ENCODE peak calls at places on chromosome 1, in ten cellular contexts. Y is stomach, G is GM20000, F is Calu3, C is GM12865, J is AG09309, O is foreskin keratinocyte, S is lower lobe of right lung, N is colonic mucosa, W is tibial artery. K is an unnamed sample.

GRCh38 chr1:78003070-78003751 is 1.5 kb upstream of the DNAJB4 start:
- DNase-seq in Y (no peak), G (no peak), F (no peak), C (no peak), J (no peak), O (peak; percentile 22), S (no peak), N (no peak), W (no peak), K (no peak)

GRCh38 chr1:212827831-212828278 is 19.6 kb downstream of the SPATA45 start:
- DNase-seq in Y (no peak), G (no peak), F (no peak), C (no peak), J (no peak), O (no peak), S (no peak), N (peak; percentile 39), W (no peak), K (no peak)

GRCh38 chr1:16617101-16617727 is 3.9 kb upstream of the NBPF1 start:
- DNase-seq in Y (peak; percentile 33), G (peak; percentile 61), F (no peak), C (no peak), J (no peak), O (no peak), S (peak; percentile 50), N (peak; percentile 31), W (peak; percentile 73), K (no peak)

GRCh38 chr1:47561523-47562007 is 123.7 kb downstream of the FOXD2 start:
- DNase-seq in Y (no peak), G (no peak), F (no peak), C (no peak), J (no peak), O (peak; percentile 91), S (no peak), N (no peak), W (no peak), K (no peak)

GRCh38 chr1:55064071-55064581 is 24.8 kb downstream of the PCSK9 start:
- DNase-seq in Y (no peak), G (peak; percentile 16), F (no peak), C (peak; percentile 28), J (no peak), O (no peak), S (no peak), N (no peak), W (no peak), K (peak; percentile 29)

GRCh38 chr1:29789221-29789909 is 553.0 kb downstream of the PTPRU start:
- DNase-seq in Y (no peak), G (no peak), F (no peak), C (no peak), J (no peak), O (peak; percentile 35), S (no peak), N (peak; percentile 7), W (no peak), K (no peak)

GRCh38 chr1:7940745-7941436 is at the start of gene TNFRSF9:
- DNase-seq in Y (peak; percentile 29), G (peak; percentile 81), F (peak; percentile 64), C (peak; percentile 50), J (no peak), O (peak; percentile 31), S (peak; percentile 53), N (no peak), W (no peak), K (peak; percentile 76)

GRCh38 chr1:155947741-155948140 is 6.3 kb downstream of the RXFP4 start:
- DNase-seq in Y (no peak), G (no peak), F (no peak), C (no peak), J (no peak), O (no peak), S (no peak), N (no peak), W (no peak), K (no peak)

GRCh38 chr1:183370399-183371058 is 47.7 kb downstream of the NMNAT2 start:
- DNase-seq in Y (peak; percentile 70), G (no peak), F (peak; percentile 85), C (no peak), J (no peak), O (peak; percentile 10), S (peak; percentile 91), N (peak; percentile 72), W (no peak), K (no peak)

GRCh38 chr1:231919900-231920299 is 293.3 kb downstream of the DISC1 start:
- DNase-seq in Y (no peak), G (no peak), F (no peak), C (peak; percentile 43), J (no peak), O (no peak), S (no peak), N (no peak), W (no peak), K (no peak)

GRCh38 chr1:160219062-160219929 is 14.1 kb downstream of the PEA15 start:
- DNase-seq in Y (peak; percentile 45), G (no peak), F (peak; percentile 60), C (peak; percentile 29), J (peak; percentile 47), O (peak; percentile 77), S (no peak), N (peak; percentile 47), W (peak; percentile 78), K (no peak)

GRCh38 chr1:19390901-19391595 is 78.9 kb downstream of the SLC66A1 start:
- DNase-seq in Y (peak; percentile 62), G (peak; percentile 70), F (peak; percentile 11), C (peak; percentile 59), J (peak; percentile 78), O (no peak), S (no peak), N (peak; percentile 63), W (no peak), K (peak; percentile 77)
- TF ChIP-seq CTCF in Y (no peak), G (peak; percentile 64), F (peak; percentile 60), C (peak; percentile 68), J (peak; percentile 85), O (peak; percentile 79), S (peak; percentile 83), N (peak; percentile 63), W (peak; percentile 89), K (peak; percentile 72)

GRCh38 chr1:31598980-31599379 is 18.5 kb upstream of the HCRTR1 start:
- DNase-seq in Y (no peak), G (no peak), F (no peak), C (no peak), J (no peak), O (no peak), S (no peak), N (no peak), W (no peak), K (no peak)
- TF ChIP-seq CTCF in Y (no peak), G (no peak), F (no peak), C (no peak), J (no peak), O (no peak), S (no peak), N (no peak), W (no peak), K (no peak)

GRCh38 chr1:59291566-59291965 is 5.3 kb upstream of the FGGY start:
- DNase-seq in Y (no peak), G (no peak), F (no peak), C (no peak), J (no peak), O (no peak), S (no peak), N (no peak), W (no peak), K (no peak)
- TF ChIP-seq CTCF in Y (no peak), G (no peak), F (no peak), C (no peak), J (no peak), O (no peak), S (no peak), N (no peak), W (no peak), K (no peak)

DNA sequence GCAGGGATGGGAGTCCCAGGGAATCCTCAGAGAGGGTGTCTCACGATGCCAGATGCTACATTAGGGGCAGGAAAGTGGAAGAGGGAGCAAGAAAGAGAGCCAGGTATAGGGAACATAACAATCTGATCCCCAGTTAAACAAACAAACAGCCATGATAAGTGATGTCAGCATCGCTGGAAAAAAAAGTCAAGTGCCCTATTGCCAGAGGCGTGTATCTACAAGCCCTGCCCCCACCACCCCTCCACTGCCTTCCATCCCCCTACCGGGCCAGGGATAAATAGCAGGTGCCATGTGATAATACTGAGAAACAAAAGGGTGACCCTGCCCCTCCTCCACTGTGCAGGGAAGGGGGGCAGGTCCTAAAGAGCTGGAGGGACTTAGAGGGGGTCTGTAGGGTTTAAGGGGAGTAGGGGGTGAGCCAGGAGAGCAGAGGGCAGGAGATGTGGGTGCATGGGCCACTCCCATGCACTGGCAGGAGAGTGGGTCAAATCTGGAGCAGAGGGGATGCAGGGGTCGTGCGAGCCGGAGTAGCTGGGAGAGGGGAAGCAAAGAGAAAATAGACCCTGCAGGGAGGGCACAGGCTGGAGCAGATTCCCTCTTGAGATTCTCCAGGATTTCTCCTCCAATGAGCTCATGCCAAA is 3.4 kb downstream of the SLC26A9 start:
- DNase-seq in Y (peak; percentile 68), G (no peak), F (peak; percentile 63), C (no peak), J (no peak), O (no peak), S (peak; percentile 64), N (no peak), W (no peak), K (no peak)
- TF ChIP-seq CTCF in Y (no peak), G (no peak), F (peak; percentile 50), C (no peak), J (no peak), O (peak; percentile 27), S (peak; percentile 15), N (no peak), W (no peak), K (no peak)

GRCh38 chr1:51535006-51535592 is 16.0 kb upstream of the EPS15 start:
- DNase-seq in Y (peak; percentile 31), G (peak; percentile 55), F (peak; percentile 55), C (peak; percentile 72), J (peak; percentile 42), O (peak; percentile 45), S (no peak), N (peak; percentile 61), W (peak; percentile 71), K (no peak)

GRCh38 chr1:51541313-51542050 is 22.4 kb upstream of the EPS15 start:
- DNase-seq in Y (no peak), G (no peak), F (no peak), C (no peak), J (no peak), O (peak; percentile 54), S (no peak), N (no peak), W (no peak), K (no peak)

GRCh38 chr1:51534447-51534846 is 15.4 kb upstream of the EPS15 start:
- DNase-seq in Y (no peak), G (no peak), F (no peak), C (peak; percentile 50), J (no peak), O (no peak), S (no peak), N (no peak), W (no peak), K (no peak)

GRCh38 chr1:51532853-51533252 is 13.8 kb upstream of the EPS15 start:
- DNase-seq in Y (no peak), G (no peak), F (no peak), C (no peak), J (no peak), O (no peak), S (no peak), N (no peak), W (no peak), K (no peak)

DNA sequence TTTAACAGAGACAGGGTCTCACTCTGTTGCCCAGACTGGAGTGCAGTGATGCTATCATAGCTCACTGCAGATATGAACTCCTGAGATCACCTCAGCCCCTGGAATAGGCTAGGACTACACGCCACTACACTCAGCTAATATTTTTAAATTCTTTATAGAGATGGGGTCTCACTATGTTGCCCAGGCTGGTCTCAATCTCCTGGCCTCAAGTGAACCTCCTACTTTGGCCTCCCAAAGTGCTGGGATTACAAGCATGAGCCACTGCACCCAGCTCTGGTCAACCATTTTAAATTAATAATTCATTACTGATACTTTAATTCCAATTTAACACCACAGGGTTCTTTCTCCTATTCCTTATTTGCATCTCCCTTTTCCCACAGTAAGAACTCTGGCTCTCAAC is 18.5 kb upstream of the EPS15 start:
- DNase-seq in Y (no peak), G (no peak), F (no peak), C (no peak), J (no peak), O (no peak), S (no peak), N (no peak), W (no peak), K (no peak)
- TF ChIP-seq CTCF in Y (no peak), G (no peak), F (no peak), C (no peak), J (no peak), O (no peak), S (no peak), N (no peak), W (no peak), K (no peak)

K was measured in GM10248.